ENCODE peak calls at places on chromosomes 4 and X, in ten cellular contexts. One of them, this sample, is unnamed.

GRCh38 chrX:113743069-113743468 is 840.8 kb upstream of the HTR2C start:
- DNase-seq in NCI-H774: no peak
- DNase-seq in HCT116: no peak
- DNase-seq in T follicular helper cell: no peak
- DNase-seq in fibroblast of lung: no peak
- DNase-seq in nucleus accumbens: no peak
- DNase-seq in HT-29: no peak
- DNase-seq in heart right ventricle: no peak
- DNase-seq in AG10803: no peak
- DNase-seq in NCI-H1436: no peak
- DNase-seq in this sample: no peak

GRCh38 chr4:126916626-126917140 is 716.1 kb upstream of the INTU start:
- DNase-seq in NCI-H774: no peak
- DNase-seq in HCT116: no peak
- DNase-seq in T follicular helper cell: no peak
- DNase-seq in fibroblast of lung: peak
- DNase-seq in nucleus accumbens: no peak
- DNase-seq in HT-29: no peak
- DNase-seq in heart right ventricle: no peak
- DNase-seq in AG10803: peak
- DNase-seq in NCI-H1436: no peak
- DNase-seq in this sample: no peak

GRCh38 chr4:52780206-52780605 is 29.0 kb upstream of the ERVMER34-1 start:
- DNase-seq in NCI-H774: no peak
- DNase-seq in HCT116: no peak
- DNase-seq in T follicular helper cell: no peak
- DNase-seq in fibroblast of lung: peak
- DNase-seq in nucleus accumbens: no peak
- DNase-seq in HT-29: no peak
- DNase-seq in heart right ventricle: peak
- DNase-seq in AG10803: peak
- DNase-seq in NCI-H1436: no peak
- DNase-seq in this sample: no peak

GRCh38 chr4:80438016-80438415 is 102.5 kb downstream of the CFAP299 start:
- DNase-seq in NCI-H774: no peak
- DNase-seq in HCT116: no peak
- DNase-seq in T follicular helper cell: no peak
- DNase-seq in fibroblast of lung: no peak
- DNase-seq in nucleus accumbens: no peak
- DNase-seq in HT-29: no peak
- DNase-seq in heart right ventricle: no peak
- DNase-seq in AG10803: no peak
- DNase-seq in NCI-H1436: no peak
- DNase-seq in this sample: no peak

GRCh38 chr4:12966741-12967140 is 517.4 kb downstream of the RAB28 start:
- DNase-seq in NCI-H774: no peak
- DNase-seq in HCT116: no peak
- DNase-seq in T follicular helper cell: no peak
- DNase-seq in fibroblast of lung: no peak
- DNase-seq in nucleus accumbens: no peak
- DNase-seq in HT-29: no peak
- DNase-seq in heart right ventricle: no peak
- DNase-seq in AG10803: no peak
- DNase-seq in NCI-H1436: no peak
- DNase-seq in this sample: no peak

GRCh38 chrX:46211079-46211478 is 334.1 kb downstream of the ZNF674 start:
- DNase-seq in NCI-H774: no peak
- DNase-seq in HCT116: no peak
- DNase-seq in T follicular helper cell: no peak
- DNase-seq in fibroblast of lung: no peak
- DNase-seq in nucleus accumbens: no peak
- DNase-seq in HT-29: no peak
- DNase-seq in heart right ventricle: no peak
- DNase-seq in AG10803: no peak
- DNase-seq in NCI-H1436: no peak
- DNase-seq in this sample: no peak

GRCh38 chr4:88195666-88196365 is 37.4 kb upstream of the ABCG2 start:
- DNase-seq in NCI-H774: no peak
- DNase-seq in HCT116: no peak
- DNase-seq in T follicular helper cell: no peak
- DNase-seq in fibroblast of lung: no peak
- DNase-seq in nucleus accumbens: no peak
- DNase-seq in HT-29: peak
- DNase-seq in heart right ventricle: no peak
- DNase-seq in AG10803: no peak
- DNase-seq in NCI-H1436: no peak
- DNase-seq in this sample: no peak

GRCh38 chr4:150078996-150079581 is 844 bp downstream of the DCLK2 start:
- DNase-seq in NCI-H774: peak
- DNase-seq in HCT116: no peak
- DNase-seq in T follicular helper cell: no peak
- DNase-seq in fibroblast of lung: peak
- DNase-seq in nucleus accumbens: peak
- DNase-seq in HT-29: no peak
- DNase-seq in heart right ventricle: peak
- DNase-seq in AG10803: peak
- DNase-seq in NCI-H1436: peak
- DNase-seq in this sample: no peak

GRCh38 chrX:134075894-134076718 is 90.7 kb upstream of the GPC3 start:
- DNase-seq in NCI-H774: no peak
- DNase-seq in HCT116: no peak
- DNase-seq in T follicular helper cell: no peak
- DNase-seq in fibroblast of lung: peak
- DNase-seq in nucleus accumbens: no peak
- DNase-seq in HT-29: no peak
- DNase-seq in heart right ventricle: no peak
- DNase-seq in AG10803: no peak
- DNase-seq in NCI-H1436: no peak
- DNase-seq in this sample: no peak